ENCODE peak calls at places on chromosomes 13 and 19, in seven cellular contexts. S is cardiac muscle cell; T is adrenal gland; W is CD4-positive, CD25-positive, alpha-beta regulatory T cell; A is H7; Q is IMR-90; H is BE2C. J is an unnamed sample. For H3K27me3, the result is how much of the 10 kb centered on the place peaks cover.

GRCh38 chr19:17209126-17210036 is 5.8 kb upstream of the USE1 start:
- DNase-seq in S (peak), T (no peak), W (no peak), A (peak), Q (peak), H (peak), J (peak)

GRCh38 chr13:30708541-30708940 is 26.8 kb upstream of the ALOX5AP start:
- DNase-seq in S (peak), T (no peak), W (no peak), A (no peak), Q (peak), H (no peak), J (peak)

GRCh38 chr19:17243340-17243853 is 2.3 kb downstream of the NR2F6 start:
- DNase-seq in S (no peak), T (no peak), W (no peak), A (peak), Q (no peak), H (no peak), J (no peak)

GRCh38 chr19:1243768-1244692 is 2.5 kb downstream of the ATP5F1D start:
- DNase-seq in S (peak), T (peak), W (peak), A (peak), Q (peak), H (peak), J (peak)

GRCh38 chr19:37537391-37537947 is 30.7 kb downstream of the ZNF793 start:
- DNase-seq in S (no peak), T (no peak), W (no peak), A (no peak), Q (no peak), H (no peak), J (peak)

GRCh38 chr13:98986226-98986846 is 8.5 kb upstream of the DOCK9 start:
- DNase-seq in S (no peak), T (no peak), W (no peak), A (no peak), Q (no peak), H (no peak), J (no peak)

GRCh38 chr13:39998166-39998565 is 342.7 kb downstream of the COG6 start:
- DNase-seq in S (no peak), T (no peak), W (peak), A (no peak), Q (no peak), H (no peak), J (no peak)

GRCh38 chr13:78732445-78733017 is 73.6 kb upstream of the OBI1 start:
- DNase-seq in S (no peak), T (no peak), W (no peak), A (no peak), Q (no peak), H (no peak), J (no peak)

GRCh38 chr19:38726761-38727301 is 17.4 kb downstream of the CAPN12 start:
- DNase-seq in S (no peak), T (peak), W (no peak), A (no peak), Q (no peak), H (no peak), J (no peak)

GRCh38 chr19:50478901-50479715 is 2.5 kb upstream of the GARIN5A start:
- DNase-seq in S (peak), T (no peak), W (no peak), A (peak), Q (peak), H (peak), J (peak)

GRCh38 chr13:32136716-32137115 is 105.1 kb downstream of the FRY start:
- DNase-seq in S (no peak), T (no peak), W (no peak), A (no peak), Q (no peak), H (no peak), J (no peak)

GRCh38 chr19:3041756-3042517 is 12.9 kb upstream of the TLE2 start:
- DNase-seq in S (no peak), T (peak), W (no peak), A (peak), Q (no peak), H (no peak), J (no peak)

GRCh38 chr13:59261928-59262488 is 901.7 kb downstream of the DIAPH3 start:
- DNase-seq in S (peak), T (no peak), W (no peak), A (peak), Q (peak), H (peak), J (no peak)

GRCh38 chr19:19475845-19476828 is 39.2 kb downstream of the TSSK6 start:
- DNase-seq in S (peak), T (no peak), W (no peak), A (peak), Q (no peak), H (peak), J (no peak)

GRCh38 chr13:49791753-49792549 is 531 bp downstream of the KPNA3 start:
- DNase-seq in S (peak), T (peak), W (peak), A (peak), Q (peak), H (peak), J (peak)

GRCh38 chr19:6773323-6773931 is 919 bp downstream of the VAV1 start:
- DNase-seq in S (no peak), T (peak), W (peak), A (peak), Q (no peak), H (no peak), J (no peak)

GRCh38 chr13:59633290-59633689 is 530.4 kb downstream of the DIAPH3 start:
- DNase-seq in S (peak), T (peak), W (no peak), A (no peak), Q (no peak), H (no peak), J (no peak)

GRCh38 chr19:11067356-11068113 is 21.7 kb upstream of the LDLR start:
- DNase-seq in S (no peak), T (no peak), W (no peak), A (peak), Q (peak), H (no peak), J (no peak)

DNA sequence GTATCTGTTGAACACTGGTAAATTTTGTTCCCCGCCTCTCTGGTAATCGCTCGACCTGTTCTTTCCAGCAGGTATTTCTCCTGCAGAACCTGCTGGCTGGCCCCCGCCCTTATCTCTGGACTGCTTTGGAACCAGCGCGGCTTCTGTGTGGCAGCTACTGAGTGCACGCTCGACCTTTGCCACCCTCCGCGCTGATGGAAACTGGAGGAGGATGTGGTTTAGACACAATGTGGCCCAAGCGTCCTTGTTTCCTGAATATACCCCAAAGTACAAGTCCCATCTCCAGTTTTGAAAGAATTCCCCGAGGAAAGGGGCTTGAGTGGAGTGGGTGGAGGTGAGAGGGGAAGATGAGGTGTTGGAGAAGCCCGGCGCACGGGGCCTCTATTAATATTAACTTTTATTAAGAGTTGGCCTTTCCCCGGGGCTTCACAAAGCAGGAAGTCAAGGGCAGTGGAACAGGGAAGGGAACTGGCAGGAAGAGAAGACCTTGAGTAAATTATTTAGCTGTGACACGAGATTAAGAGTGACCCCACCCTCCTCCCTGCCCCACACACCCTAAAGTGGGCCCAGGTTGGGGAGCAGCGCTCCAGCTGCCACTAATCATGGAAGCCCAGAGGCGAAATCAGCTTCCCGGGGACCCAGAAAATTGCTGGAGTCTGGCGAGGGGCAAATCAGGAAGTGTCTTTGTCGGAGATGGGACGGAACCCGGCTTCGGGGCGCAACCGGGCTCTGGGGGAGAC is 16.0 kb downstream of the CDX2 start:
- DNase-seq in S (no peak), T (no peak), W (no peak), A (no peak), Q (no peak), H (no peak), J (no peak)
- H3K27me3 ChIP-seq in S (half or more), T (under half), W (under half), A (half or more), Q (under half), H (half or more), J (under half)

GRCh38 chr13:113500530-113501265 is 10.2 kb upstream of the DCUN1D2 start:
- DNase-seq in S (no peak), T (no peak), W (no peak), A (no peak), Q (no peak), H (no peak), J (no peak)

GRCh38 chr13:113499936-113500335 is 9.4 kb upstream of the DCUN1D2 start:
- DNase-seq in S (no peak), T (no peak), W (no peak), A (no peak), Q (peak), H (no peak), J (peak)

GRCh38 chr13:113506871-113507388 is 16.4 kb upstream of the DCUN1D2 start:
- DNase-seq in S (no peak), T (no peak), W (no peak), A (no peak), Q (no peak), H (no peak), J (no peak)

GRCh38 chr13:113506025-113506685 is 15.6 kb upstream of the DCUN1D2 start:
- DNase-seq in S (no peak), T (no peak), W (no peak), A (no peak), Q (no peak), H (peak), J (no peak)

GRCh38 chr13:113502686-113503085 is 12.2 kb upstream of the DCUN1D2 start:
- DNase-seq in S (no peak), T (no peak), W (no peak), A (no peak), Q (no peak), H (no peak), J (no peak)
- H3K27me3 ChIP-seq in S (under half), T (under half), W (under half), A (under half), Q (under half), H (under half), J (under half)

DNA sequence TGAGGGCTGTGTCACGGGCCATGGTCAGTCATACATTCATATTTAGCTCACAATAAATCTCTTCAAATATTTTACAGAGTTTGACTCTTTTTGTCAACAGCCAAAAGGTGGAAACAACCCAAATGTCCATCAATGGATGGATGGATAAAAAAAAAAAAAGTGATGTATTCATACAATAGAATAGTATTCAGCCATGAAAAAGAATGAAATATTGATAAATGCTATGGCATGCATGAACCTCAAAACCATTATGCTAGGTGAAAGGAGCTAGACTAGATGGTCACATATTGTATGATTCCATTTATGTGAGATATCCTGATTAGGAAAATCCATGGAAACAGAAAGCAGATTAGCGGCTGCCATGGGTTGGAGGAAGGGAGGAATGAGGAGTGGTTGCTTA is 16.2 kb downstream of the ADGRE2 start:
- DNase-seq in S (no peak), T (no peak), W (no peak), A (no peak), Q (no peak), H (no peak), J (no peak)
- H3K27me3 ChIP-seq in S (under half), T (under half), W (under half), A (under half), Q (under half), H (under half), J (under half)

DNA sequence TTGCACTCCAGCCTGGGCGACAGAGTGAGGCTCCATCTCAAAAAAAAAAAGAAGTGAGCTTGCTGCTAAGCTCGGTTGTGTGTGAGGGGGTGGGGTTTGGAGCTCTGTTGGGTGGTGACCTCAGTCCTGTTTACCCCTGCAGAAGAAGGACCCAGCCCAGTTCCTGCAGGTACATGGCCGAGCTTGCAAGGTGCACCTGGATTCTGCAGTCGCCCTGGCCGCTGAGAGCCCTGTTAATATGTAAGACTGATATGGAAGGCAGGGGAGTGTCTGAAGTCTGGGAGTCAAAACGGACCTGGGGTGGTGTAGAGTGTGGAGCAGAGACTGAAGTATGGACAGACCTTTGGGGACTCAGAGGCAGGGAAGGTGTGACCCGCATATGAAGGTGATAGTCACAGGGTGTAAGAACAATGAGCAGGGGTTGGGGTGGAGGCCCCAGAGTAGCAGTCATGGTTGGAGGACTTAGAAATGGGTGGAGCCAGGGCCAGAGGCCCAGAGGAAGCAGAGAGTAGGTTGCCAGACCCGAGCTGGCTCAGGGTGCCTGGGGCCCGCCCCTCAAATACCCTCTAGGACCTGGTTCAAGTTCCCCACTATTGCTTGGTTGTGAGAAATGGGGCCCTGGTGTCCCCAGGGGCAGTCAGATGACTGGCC is 13.2 kb downstream of the CLASRP start:
- DNase-seq in S (no peak), T (no peak), W (no peak), A (no peak), Q (no peak), H (no peak), J (no peak)
- H3K27me3 ChIP-seq in S (under half), T (under half), W (under half), A (under half), Q (under half), H (under half), J (under half)

DNA sequence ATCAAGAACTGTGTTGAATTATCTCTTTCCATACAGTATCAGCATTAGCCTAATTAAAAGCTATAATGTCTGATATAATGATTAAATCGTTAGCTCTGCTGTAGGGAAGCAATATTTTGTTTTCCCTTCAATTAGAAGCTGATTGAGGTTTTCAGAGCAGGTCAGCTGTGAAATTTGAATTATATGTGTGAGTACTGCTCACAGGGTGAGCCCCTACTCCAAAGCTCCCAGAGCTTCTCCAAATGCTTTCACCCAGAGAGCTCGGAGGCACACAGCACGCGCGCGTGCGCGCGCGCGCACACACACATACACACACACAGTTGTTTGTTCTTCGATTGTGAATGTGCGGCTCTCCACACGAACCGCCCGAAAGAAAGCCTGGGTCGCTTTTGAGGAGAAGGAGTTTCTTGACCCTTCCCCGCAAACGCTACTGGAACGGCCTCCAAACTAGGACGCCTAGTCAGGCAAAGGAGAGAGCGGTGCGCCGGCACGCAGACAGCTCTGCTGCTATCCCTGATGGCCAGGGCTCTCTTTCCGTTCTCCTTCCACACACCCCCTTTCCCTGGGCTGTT is 4.8 kb upstream of the SOX1 start:
- DNase-seq in S (no peak), T (no peak), W (no peak), A (peak), Q (no peak), H (no peak), J (no peak)
- H3K27me3 ChIP-seq in S (half or more), T (half or more), W (under half), A (half or more), Q (half or more), H (half or more), J (under half)

GRCh38 chr19:45919678-45920077 is 5.1 kb upstream of the NANOS2 start:
- DNase-seq in S (no peak), T (no peak), W (no peak), A (no peak), Q (no peak), H (no peak), J (no peak)
- H3K27me3 ChIP-seq in S (under half), T (under half), W (under half), A (under half), Q (under half), H (under half), J (under half)

J was measured in fibroblast of lung.